ENCODE peak calls at places on chromosome 14, in six cellular contexts. P, N, O, Z, H and K are unnamed samples.

GRCh38 chr14:105850853-105851581 is 324.6 kb downstream of the TMEM121 start:
- DNase-seq in Z (no peak), N (no peak), H (no peak), P (no peak), O (no peak), K (no peak)

GRCh38 chr14:99619873-99620834 is 16.1 kb upstream of the CCDC85C start:
- DNase-seq in H (no peak), O (no peak), N (no peak), Z (no peak), P (peak; percentile 45), K (no peak)

GRCh38 chr14:21428930-21429329 is 27.0 kb downstream of the CHD8 start:
- DNase-seq in H (no peak), N (no peak), P (no peak), Z (no peak), O (no peak), K (no peak)

GRCh38 chr14:99752486-99753121 is 40.6 kb upstream of the EML1 start:
- DNase-seq in Z (no peak), P (peak; percentile 76), H (no peak), N (no peak), O (peak; percentile 47), K (no peak)

GRCh38 chr14:69013943-69014782 is 35.1 kb upstream of the ACTN1 start:
- DNase-seq in Z (peak; percentile 88), P (peak; percentile 83), N (no peak), O (peak; percentile 86), H (no peak), K (no peak)

GRCh38 chr14:21066882-21067502 is 3.1 kb upstream of the ARHGEF40 start:
- DNase-seq in O (peak; percentile 41), Z (peak; percentile 48), N (no peak), H (no peak), P (no peak), K (no peak)

GRCh38 chr14:77148510-77149231 is 7.1 kb upstream of the ZDHHC22 start:
- DNase-seq in N (no peak), P (no peak), Z (no peak), O (peak; percentile 37), H (peak; percentile 20), K (no peak)

GRCh38 chr14:51210594-51210993 is 29.5 kb upstream of the TMX1 start:
- DNase-seq in O (no peak), H (no peak), Z (no peak), P (no peak), N (no peak), K (no peak)

GRCh38 chr14:96126339-96126770 is 78.3 kb upstream of the BDKRB2 start:
- DNase-seq in P (peak; percentile 33), Z (no peak), H (no peak), O (no peak), N (no peak), K (peak; percentile 16)

GRCh38 chr14:22047105-22047504 is 373.5 kb upstream of the OR4E1 start:
- DNase-seq in N (no peak), O (peak; percentile 31), P (no peak), H (no peak), Z (peak; percentile 70), K (no peak)

GRCh38 chr14:50830044-50830931 is 674 bp downstream of the NIN start:
- DNase-seq in Z (peak; percentile 22), O (peak; percentile 24), H (peak; percentile 61), P (peak; percentile 41), N (peak; percentile 81), K (peak; percentile 27)

GRCh38 chr14:39434401-39434800 is 2.2 kb upstream of the FBXO33 start:
- DNase-seq in Z (no peak), O (no peak), N (no peak), H (no peak), P (peak; percentile 8), K (no peak)

GRCh38 chr14:34462132-34462893 is at the start of gene SPTSSA:
- DNase-seq in H (peak; percentile 91), N (peak; percentile 87), P (peak; percentile 87), O (peak; percentile 88), Z (peak; percentile 90), K (peak; percentile 46)

GRCh38 chr14:22184157-22185025 is 404.6 kb downstream of the DAD1 start:
- DNase-seq in O (no peak), Z (no peak), N (no peak), H (no peak), P (peak; percentile 86), K (no peak)

GRCh38 chr14:72699433-72699832 is 194.5 kb downstream of the DPF3 start:
- DNase-seq in N (no peak), H (no peak), P (no peak), Z (no peak), O (no peak), K (no peak)

GRCh38 chr14:24353551-24354529 is 14.0 kb upstream of the RIPK3 start:
- DNase-seq in N (no peak), O (no peak), Z (peak; percentile 72), P (peak; percentile 81), H (no peak), K (no peak)

GRCh38 chr14:52077261-52077984 is 8.6 kb upstream of the NID2 start:
- DNase-seq in H (no peak), N (no peak), Z (no peak), O (no peak), P (peak; percentile 39), K (no peak)

GRCh38 chr14:77120771-77121743 is 20.5 kb downstream of the ZDHHC22 start:
- DNase-seq in N (no peak), H (no peak), Z (no peak), P (no peak), O (no peak), K (peak; percentile 97)

GRCh38 chr14:86774916-86775315 is 1218.1 kb downstream of the GALC start:
- DNase-seq in O (no peak), P (no peak), N (no peak), H (no peak), Z (no peak), K (no peak)

GRCh38 chr14:50288146-50288545 is 23.9 kb downstream of the L2HGDH start:
- DNase-seq in P (no peak), O (no peak), N (no peak), H (no peak), Z (no peak), K (no peak)

GRCh38 chr14:80387563-80387981 is 176.3 kb upstream of the DIO2 start:
- DNase-seq in P (no peak), N (no peak), Z (peak; percentile 17), O (no peak), H (no peak), K (no peak)

GRCh38 chr14:63650336-63650952 is 8.8 kb upstream of the WDR89 start:
- DNase-seq in H (no peak), Z (no peak), O (no peak), P (peak; percentile 42), N (no peak), K (peak; percentile 54)

GRCh38 chr14:23153891-23154796 is 29.3 kb downstream of the SLC7A8 start:
- DNase-seq in H (peak; percentile 98), O (no peak), P (no peak), Z (no peak), N (peak; percentile 80), K (no peak)

GRCh38 chr14:37816743-37817295 is 221.4 kb downstream of the TTC6 start:
- DNase-seq in P (no peak), Z (peak; percentile 48), N (no peak), H (no peak), O (no peak), K (no peak)

GRCh38 chr14:93764211-93764659 is 24.1 kb downstream of the PRIMA1 start:
- DNase-seq in P (peak; percentile 20), Z (no peak), O (no peak), H (no peak), N (no peak), K (no peak)

GRCh38 chr14:88323086-88323519 is at the start of gene KCNK10:
- DNase-seq in P (no peak), O (no peak), N (peak; percentile 54), Z (no peak), H (no peak), K (no peak)

GRCh38 chr14:50063876-50064420 is 52.4 kb downstream of the VCPKMT start:
- DNase-seq in N (no peak), P (no peak), Z (no peak), O (no peak), H (no peak), K (no peak)

GRCh38 chr14:39055786-39056474 is 47.1 kb downstream of the SEC23A start:
- DNase-seq in H (no peak), Z (no peak), P (no peak), O (peak; percentile 57), N (no peak), K (no peak)

GRCh38 chr14:21098134-21098891 is at the start of gene ZNF219:
- DNase-seq in O (peak; percentile 73), P (peak; percentile 27), H (peak; percentile 78), N (peak; percentile 86), Z (peak; percentile 74), K (no peak)

GRCh38 chr14:22814945-22815713 is at the start of gene SLC7A7:
- DNase-seq in H (no peak), P (no peak), N (no peak), O (peak; percentile 62), Z (no peak), K (no peak)

GRCh38 chr14:22923746-22924145 is 4.8 kb upstream of the RBM23 start:
- DNase-seq in P (no peak), N (no peak), O (no peak), Z (no peak), H (no peak), K (no peak)

GRCh38 chr14:21768116-21768874 is 94.7 kb upstream of the OR4E1 start:
- DNase-seq in P (peak; percentile 1), N (no peak), Z (peak; percentile 42), O (peak; percentile 26), H (peak; percentile 17), K (peak; percentile 5)

GRCh38 chr14:94411638-94412037 is 23.2 kb upstream of the SERPINA1 start:
- DNase-seq in N (no peak), O (no peak), H (no peak), Z (peak; percentile 40), P (no peak), K (no peak)

DNA sequence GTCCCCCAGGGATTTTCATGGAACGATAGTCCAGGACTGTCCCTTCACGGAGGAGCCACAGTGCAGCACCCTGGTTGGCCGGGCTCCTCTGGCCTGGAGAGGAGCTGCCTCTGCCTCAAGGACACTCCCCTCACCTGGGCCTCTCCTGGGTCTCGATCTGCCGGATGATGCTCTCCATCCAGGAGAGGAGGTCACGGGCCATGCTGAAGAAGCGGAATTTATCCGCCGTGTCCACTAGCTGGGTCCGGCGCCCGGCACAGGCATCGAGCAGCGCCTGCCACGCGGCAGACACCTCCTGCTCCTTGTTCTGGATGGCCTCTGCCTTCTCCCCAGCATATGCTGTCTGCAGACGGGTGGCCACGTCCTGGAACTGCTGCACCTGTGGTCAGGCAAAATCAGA is 66.5 kb downstream of the PLEKHG3 start:
- DNase-seq in P (no peak), N (no peak), H (no peak), Z (no peak), O (no peak), K (no peak)
- TF ChIP-seq RFX5 in P (no peak), N (no peak), H (no peak), Z (no peak), O (no peak), K (no peak)

GRCh38 chr14:74856366-74856765 is 19.6 kb downstream of the PROX2 start:
- DNase-seq in H (no peak), P (no peak), N (no peak), Z (no peak), O (no peak), K (no peak)
- TF ChIP-seq CEBPB in H (no peak), P (no peak), N (no peak), Z (no peak), O (no peak), K (no peak)

GRCh38 chr14:67934087-67934486 is 114.5 kb downstream of the RAD51B start:
- DNase-seq in H (peak; percentile 23), P (peak; percentile 85), N (no peak), Z (peak; percentile 62), O (peak; percentile 89), K (peak; percentile 42)
- TF ChIP-seq RFX5 in H (no peak), P (no peak), N (no peak), Z (no peak), O (no peak), K (no peak)

GRCh38 chr14:101461891-101462290 is 99.4 kb upstream of the DIO3 start:
- DNase-seq in O (no peak), H (no peak), N (no peak), P (no peak), Z (no peak), K (no peak)
- TF ChIP-seq CEBPB in O (no peak), H (no peak), N (no peak), P (no peak), Z (no peak), K (no peak)